ENCODE peak calls at places on chromosomes 4 and X, in eight cellular contexts. B is transverse colon, J is A549, F is tibial nerve, O is HCT116, X is heart left ventricle, T is body of pancreas, Z is IMR-90. W is an unnamed sample.

GRCh38 chr4:140088317-140088967 is 65.5 kb downstream of the MAML3 start:
- DNase-seq in F (no peak), J (no peak), T (no peak), B (no peak), X (no peak), O (no peak), Z (peak), W (no peak)

GRCh38 chr4:138868562-138868961 is 147.0 kb upstream of the NOCT start:
- DNase-seq in Z (peak), O (no peak), X (no peak), J (no peak), F (no peak), B (no peak), T (no peak), W (no peak)

GRCh38 chr4:85700362-85700761 is 225.4 kb downstream of the ARHGAP24 start:
- DNase-seq in F (no peak), O (no peak), T (no peak), B (no peak), X (no peak), Z (no peak), J (no peak), W (no peak)

GRCh38 chr4:178414881-178415446 is 972.7 kb upstream of the AGA start:
- DNase-seq in J (no peak), X (no peak), O (no peak), T (no peak), B (no peak), Z (no peak), F (no peak), W (no peak)

GRCh38 chr4:136931771-136932170 is 600.5 kb downstream of the PCDH18 start:
- DNase-seq in Z (no peak), B (no peak), J (no peak), T (no peak), O (no peak), F (no peak), X (no peak), W (no peak)

GRCh38 chrX:140762061-140762460 is 52.5 kb downstream of the LINC00632 start:
- DNase-seq in J (peak), X (peak), F (no peak), T (peak), O (no peak), Z (peak), B (peak), W (no peak)

GRCh38 chrX:9573282-9574106 is 108.6 kb downstream of the TBL1X start:
- DNase-seq in B (no peak), Z (no peak), T (peak), J (no peak), F (no peak), O (no peak), X (no peak), W (peak)

GRCh38 chr4:167897116-167897515 is 195.2 kb upstream of the ANXA10 start:
- DNase-seq in F (no peak), X (no peak), T (no peak), J (peak), Z (peak), O (peak), B (no peak), W (no peak)

GRCh38 chrX:15310117-15310516 is 5.3 kb downstream of the ASB11 start:
- DNase-seq in J (peak), Z (peak), B (no peak), T (peak), O (no peak), X (peak), F (no peak), W (peak)

GRCh38 chrX:133190877-133191738 is 27.0 kb downstream of the TFDP3 start:
- DNase-seq in B (no peak), O (no peak), F (no peak), J (no peak), X (no peak), T (no peak), Z (no peak), W (no peak)

GRCh38 chr4:131339137-131339536 is 1810.0 kb upstream of the PCDH10 start:
- DNase-seq in Z (no peak), B (no peak), T (no peak), J (no peak), F (no peak), X (no peak), O (no peak), W (no peak)

GRCh38 chr4:92646826-92647225 is 343.1 kb downstream of the GRID2 start:
- DNase-seq in Z (no peak), X (no peak), J (no peak), O (no peak), B (no peak), T (no peak), F (no peak), W (no peak)

GRCh38 chrX:17361620-17362019 is 13.4 kb upstream of the NHS start:
- DNase-seq in F (no peak), O (no peak), Z (no peak), B (no peak), T (no peak), X (no peak), J (peak), W (no peak)

GRCh38 chrX:23980063-23980462 is 46.9 kb downstream of the KLHL15 start:
- DNase-seq in T (no peak), X (no peak), F (no peak), Z (peak), J (no peak), O (no peak), B (no peak), W (no peak)

GRCh38 chrX:2391869-2392606 is 108.7 kb downstream of the DHRSX start:
- DNase-seq in F (no peak), Z (peak), O (peak), X (no peak), J (peak), B (no peak), T (peak), W (peak)

GRCh38 chr4:54588404-54588803 is 69.4 kb upstream of the KIT start:
- DNase-seq in B (no peak), Z (peak), F (no peak), X (no peak), O (no peak), J (no peak), T (no peak), W (no peak)

GRCh38 chr4:5708171-5708828 is at the start of gene EVC2:
- DNase-seq in T (peak), O (no peak), X (peak), B (peak), F (peak), Z (peak), J (peak), W (no peak)
- TF ChIP-seq POLR2A in T (peak), O (no peak), X (no peak), B (no peak), F (no peak), Z (peak), J (peak), W (no peak)

DNA sequence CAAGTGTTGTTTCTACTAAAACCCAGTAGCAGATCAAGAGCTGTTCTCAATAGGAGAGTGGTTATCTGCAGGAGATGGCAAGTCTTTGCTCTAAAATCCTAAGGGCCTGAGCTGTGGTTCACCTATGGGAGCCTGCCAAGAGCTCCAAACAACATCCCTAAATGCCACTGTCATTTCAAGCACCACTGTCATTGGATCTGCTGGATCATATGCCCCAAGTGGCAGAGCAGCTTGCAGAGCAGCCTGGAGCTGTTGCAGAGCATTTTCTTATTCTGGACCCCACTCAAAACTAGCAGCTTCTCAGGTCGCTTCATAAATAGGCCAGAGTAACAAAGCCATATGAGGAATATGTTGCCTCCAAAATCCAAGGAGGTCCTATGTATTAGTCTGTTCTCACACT is 59.6 kb downstream of the KANTR start:
- DNase-seq in B (no peak), Z (no peak), F (no peak), J (no peak), O (no peak), X (no peak), T (no peak), W (no peak)
- TF ChIP-seq CTCF in B (no peak), Z (no peak), F (no peak), J (no peak), O (no peak), X (no peak), T (no peak), W (no peak)

DNA sequence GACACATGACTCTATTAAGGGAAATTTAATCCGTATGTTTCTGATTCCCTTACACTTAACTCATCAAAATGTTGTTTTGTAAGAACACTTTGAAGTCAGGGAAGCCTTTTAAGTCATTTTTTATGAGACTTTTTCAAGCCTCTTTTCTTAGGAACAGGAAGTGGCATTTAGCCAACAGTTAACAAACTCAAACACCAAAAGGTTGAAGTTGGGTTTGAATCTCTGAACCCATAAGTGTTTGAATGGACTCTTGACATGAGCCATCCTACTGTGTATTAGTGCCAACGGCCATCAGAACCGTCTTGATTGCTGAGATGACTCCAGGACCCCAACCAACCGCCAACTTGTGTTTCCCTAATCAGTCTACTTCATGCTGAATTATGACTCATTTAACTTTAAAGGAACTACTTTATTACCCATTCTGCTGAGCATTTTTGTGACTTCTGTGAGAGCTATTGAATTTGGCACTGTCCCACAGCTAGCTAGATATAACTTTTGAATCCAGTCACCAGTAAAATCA is 209.0 kb upstream of the FAT1 start:
- DNase-seq in O (peak), B (no peak), J (peak), X (no peak), T (no peak), Z (peak), F (no peak), W (no peak)
- H3K4me3 ChIP-seq in O (no peak), B (no peak), J (no peak), X (no peak), T (no peak), Z (no peak), F (no peak), W (no peak)

DNA sequence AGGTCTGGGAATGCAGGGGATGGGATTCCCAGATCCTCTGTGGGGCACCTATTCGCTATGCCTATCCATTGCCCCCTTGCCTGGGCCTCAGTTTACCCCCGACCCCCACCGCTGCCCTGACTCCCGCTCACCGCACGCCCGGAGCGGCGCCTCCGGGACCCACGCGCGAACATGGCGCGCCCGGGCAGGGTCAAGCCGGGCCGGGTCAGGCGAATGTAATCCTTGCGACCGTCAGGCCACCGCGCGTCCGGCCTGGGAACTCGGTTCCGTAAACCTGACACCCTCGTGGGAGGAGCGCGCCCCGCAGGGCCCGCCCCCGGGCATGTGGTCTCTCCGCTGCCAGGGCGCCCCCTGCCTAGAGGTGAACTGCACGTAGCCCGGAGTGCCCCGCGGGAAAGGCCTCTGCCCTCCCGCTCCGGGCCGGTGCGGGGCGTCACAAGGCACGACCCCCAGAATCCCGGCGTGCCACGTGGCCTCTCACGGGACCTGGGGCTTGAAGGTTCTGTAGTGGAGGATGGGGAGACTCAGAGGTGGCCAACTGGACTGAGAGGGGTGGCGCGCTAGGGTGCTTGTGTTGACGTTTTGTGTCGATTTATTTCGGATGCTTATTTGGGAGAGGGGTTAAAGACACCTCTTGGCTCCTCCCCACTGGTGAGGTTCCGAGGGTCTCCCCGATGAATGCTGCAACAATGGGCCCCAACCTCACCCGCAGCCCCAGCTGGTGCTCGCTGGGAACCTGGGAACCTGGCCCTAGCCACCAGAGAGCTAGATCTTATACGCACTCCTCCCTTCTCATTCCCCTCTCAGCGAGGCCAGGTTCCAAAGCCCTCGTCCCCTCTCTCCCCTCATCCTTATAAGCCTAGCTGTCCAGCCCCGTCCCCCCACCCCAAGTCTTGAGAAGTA is at the start of gene PRICKLE3:
- DNase-seq in Z (peak), F (peak), X (peak), B (peak), T (peak), O (no peak), J (peak), W (peak)
- TF ChIP-seq POLR2A in Z (no peak), F (peak), X (no peak), B (peak), T (peak), O (no peak), J (peak), W (no peak)

W was measured in lower leg skin.